ENCODE peak calls at places on chromosomes 6 and 20, in seven cellular contexts. G is RWPE1, L is astrocyte of the spinal cord, B is left ventricle myocardium inferior, J is heart right ventricle, V is hepatocyte, C is fibroblast of pulmonary artery. H is an unnamed sample.

GRCh38 chr20:1952737-1953530 is 40.9 kb downstream of the PDYN start:
- DNase-seq in L (no peak), J (no peak), B (no peak), C (no peak), G (no peak), V (no peak), H (no peak)

GRCh38 chr20:32449057-32449889 is 91.1 kb downstream of the ASXL1 start:
- DNase-seq in B (no peak), V (no peak), C (no peak), G (no peak), L (no peak), J (no peak), H (no peak)

GRCh38 chr20:34750484-34750883 is 46.3 kb downstream of the TP53INP2 start:
- DNase-seq in B (no peak), C (no peak), J (no peak), G (no peak), L (no peak), V (no peak), H (no peak)

GRCh38 chr6:161922631-161923119 is 648.8 kb upstream of the AGPAT4 start:
- DNase-seq in L (peak; percentile 80), C (peak; percentile 47), V (peak; percentile 83), G (peak; percentile 49), J (peak; percentile 34), B (peak; percentile 20), H (no peak)

GRCh38 chr20:16063876-16064275 is 509.4 kb downstream of the KIF16B start:
- DNase-seq in B (no peak), V (no peak), L (no peak), J (no peak), G (no peak), C (no peak), H (no peak)

GRCh38 chr20:63066506-63067265 is 59.9 kb upstream of the BHLHE23 start:
- DNase-seq in C (no peak), G (no peak), V (no peak), L (no peak), J (peak; percentile 1), B (peak; percentile 9), H (no peak)

GRCh38 chr6:20279051-20279450 is 66.8 kb upstream of the MBOAT1 start:
- DNase-seq in C (no peak), G (no peak), J (no peak), V (no peak), L (no peak), B (no peak), H (no peak)

GRCh38 chr6:91613481-91613880 is 1026.6 kb upstream of the MAP3K7 start:
- DNase-seq in L (no peak), G (no peak), B (no peak), J (no peak), V (no peak), C (no peak), H (no peak)

GRCh38 chr20:54084727-54085368 is 14.5 kb upstream of the BCAS1 start:
- DNase-seq in V (no peak), L (peak; percentile 24), C (no peak), B (no peak), G (no peak), J (no peak), H (no peak)

GRCh38 chr6:87660226-87660886 is 41.7 kb downstream of the AKIRIN2 start:
- DNase-seq in G (no peak), C (peak; percentile 38), L (peak; percentile 51), V (no peak), J (no peak), B (no peak), H (no peak)

GRCh38 chr6:77403424-77403823 is 59.9 kb downstream of the HTR1B start:
- DNase-seq in B (no peak), G (peak; percentile 8), C (peak; percentile 60), J (no peak), V (peak; percentile 6), L (no peak), H (no peak)

GRCh38 chr20:52048365-52048764 is 143.2 kb downstream of the ZFP64 start:
- DNase-seq in J (no peak), B (no peak), C (no peak), L (no peak), G (no peak), V (no peak), H (no peak)

GRCh38 chr20:21713901-21714296 is 8.4 kb downstream of the PAX1 start:
- DNase-seq in G (no peak), J (no peak), V (no peak), C (no peak), B (no peak), L (no peak), H (no peak)

GRCh38 chr20:651713-652610 is 1.0 kb downstream of the SRXN1 start:
- DNase-seq in G (no peak), V (peak; percentile 45), C (no peak), J (no peak), L (no peak), B (no peak), H (no peak)

GRCh38 chr6:34249469-34250370 is 914 bp upstream of the SMIM29 start:
- DNase-seq in G (no peak), C (no peak), B (no peak), V (no peak), L (no peak), J (no peak), H (no peak)

GRCh38 chr6:15329154-15329781 is 83.4 kb downstream of the JARID2 start:
- DNase-seq in L (peak; percentile 93), J (no peak), C (peak; percentile 82), V (no peak), B (no peak), G (peak; percentile 73), H (no peak)

DNA sequence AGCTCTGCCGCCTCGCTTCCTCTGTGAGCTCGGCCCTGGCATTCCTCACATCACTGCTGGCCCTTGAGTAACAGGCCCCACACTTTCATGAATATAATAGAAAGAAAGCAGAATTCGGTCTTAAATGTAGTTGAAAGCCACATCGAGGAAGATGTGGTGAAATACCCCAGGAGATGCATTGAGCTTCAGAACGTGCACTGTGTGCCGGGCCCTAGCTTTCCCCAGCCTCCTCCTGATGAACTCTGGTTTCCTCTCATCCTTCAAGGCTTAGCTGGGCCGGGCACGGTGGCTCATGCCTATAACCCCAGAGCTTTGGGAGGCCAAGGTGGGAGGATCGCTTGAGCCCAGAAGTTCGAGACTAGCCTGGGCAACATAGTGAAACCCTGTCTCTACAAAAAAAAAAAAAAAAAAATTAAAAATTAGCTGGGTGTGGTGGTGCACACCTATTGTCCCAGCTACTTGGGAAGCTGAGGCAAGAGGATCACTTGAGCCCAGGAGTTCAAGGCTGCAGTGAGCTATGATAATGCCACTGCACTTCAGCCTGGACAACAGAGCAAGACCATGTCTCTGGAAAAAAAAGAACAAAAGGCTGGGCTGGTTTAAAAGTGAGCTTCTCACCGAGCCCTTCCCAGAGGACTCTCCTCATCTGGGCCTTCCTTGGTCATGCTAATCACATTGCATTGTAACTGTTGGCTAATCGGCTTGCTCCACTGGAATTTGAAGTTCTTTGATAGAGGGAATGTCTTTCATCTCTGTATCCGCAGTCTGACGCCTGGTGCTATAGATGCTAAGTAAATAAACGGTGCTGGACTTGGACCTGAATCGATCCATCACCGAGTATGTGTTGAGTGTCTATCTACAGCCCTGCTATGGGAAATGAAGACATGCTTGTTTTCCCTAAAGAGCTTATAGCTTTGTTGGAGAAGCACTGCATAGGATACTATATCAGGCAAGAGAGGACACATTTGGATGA is 43.8 kb upstream of the FOXQ1 start:
- DNase-seq in C (no peak), L (no peak), G (no peak), V (peak; percentile 53), B (no peak), J (no peak), H (no peak)
- TF ChIP-seq CTCF in C (no peak), L (no peak), G (no peak), V (no peak), B (no peak), J (no peak), H (no peak)

GRCh38 chr20:7714549-7714948 is 225.7 kb downstream of the HAO1 start:
- DNase-seq in C (no peak), J (no peak), V (peak; percentile 34), G (no peak), L (no peak), B (no peak), H (no peak)
- TF ChIP-seq CTCF in C (no peak), J (no peak), V (no peak), G (no peak), L (no peak), B (no peak), H (no peak)

GRCh38 chr6:28568515-28569108 is 42.9 kb downstream of the GPX5 start:
- DNase-seq in B (no peak), G (no peak), C (no peak), L (no peak), J (no peak), V (no peak), H (no peak)
- TF ChIP-seq CTCF in B (no peak), G (no peak), C (no peak), L (no peak), J (no peak), V (no peak), H (no peak)

GRCh38 chr6:112269979-112270378 is 15.6 kb upstream of the LAMA4 start:
- DNase-seq in B (no peak), L (no peak), C (no peak), V (no peak), G (no peak), J (no peak), H (no peak)

GRCh38 chr6:112268628-112269027 is 14.3 kb upstream of the LAMA4 start:
- DNase-seq in C (no peak), B (no peak), J (no peak), G (no peak), L (no peak), V (no peak), H (no peak)

GRCh38 chr6:112270756-112271155 is 16.4 kb upstream of the LAMA4 start:
- DNase-seq in C (no peak), L (no peak), B (no peak), V (no peak), G (no peak), J (no peak), H (no peak)

GRCh38 chr6:112268011-112268410 is 13.6 kb upstream of the LAMA4 start:
- DNase-seq in L (no peak), V (no peak), B (no peak), G (no peak), C (no peak), J (no peak), H (no peak)

DNA sequence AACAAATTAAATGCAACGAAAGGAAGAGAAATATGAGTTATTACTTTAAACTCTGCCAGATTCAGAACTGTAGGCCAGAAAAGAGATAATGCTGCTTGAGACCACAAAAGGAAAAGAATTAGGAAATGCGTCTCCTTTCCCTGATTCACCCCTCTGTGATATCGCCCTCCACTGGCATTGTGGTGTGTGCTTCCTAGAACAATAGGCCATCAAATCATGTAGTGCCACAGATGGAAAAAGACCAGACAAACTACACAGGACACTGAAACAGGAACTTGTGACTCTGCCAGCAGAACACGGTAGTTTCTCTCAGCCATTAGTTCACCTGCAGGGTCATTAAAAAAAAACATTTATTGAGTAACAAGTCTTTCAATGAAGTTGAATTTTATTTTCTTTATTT is 14.8 kb upstream of the LAMA4 start:
- DNase-seq in C (peak; percentile 83), L (no peak), B (no peak), J (no peak), V (no peak), G (no peak), H (no peak)
- TF ChIP-seq CTCF in C (peak; percentile 77), L (peak; percentile 39), B (peak; percentile 50), J (peak; percentile 35), V (no peak), G (no peak), H (no peak)

DNA sequence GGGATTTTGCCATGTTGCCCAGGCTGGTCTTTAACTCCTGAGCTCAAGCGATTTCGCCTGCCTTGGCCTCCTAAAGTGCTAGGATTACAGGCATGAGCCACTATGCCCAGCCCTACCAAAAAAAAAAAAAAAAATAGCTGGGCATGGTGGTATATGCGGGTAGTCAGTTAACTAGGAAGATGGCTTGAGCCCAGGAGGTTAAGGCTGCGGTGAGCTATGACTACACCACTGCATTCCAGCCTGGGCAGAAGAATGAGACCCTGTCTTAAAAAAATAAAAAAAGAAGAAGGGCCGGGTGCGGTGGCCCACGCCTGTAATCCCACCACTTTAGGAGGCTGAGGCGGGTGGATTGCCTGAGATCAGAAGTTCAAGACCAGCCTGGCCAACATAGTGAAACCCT is 50.2 kb downstream of the ELOVL2 start:
- DNase-seq in C (no peak), L (no peak), B (no peak), V (no peak), G (no peak), J (no peak), H (no peak)
- TF ChIP-seq CTCF in C (no peak), L (no peak), B (no peak), V (no peak), G (no peak), J (no peak), H (no peak)